ENCODE peak calls at places on chromosome 16, in four cellular contexts. V is transverse colon, C is H1, T is testis. L is an unnamed sample.

GRCh38 chr16:29667755-29668154 is 4.7 kb downstream of the SPN start:
- DNase-seq in V (no peak), C (no peak), T (no peak), L (no peak)

GRCh38 chr16:53235851-53236250 is 181.1 kb downstream of the CHD9 start:
- DNase-seq in V (no peak), C (no peak), T (no peak), L (no peak)

GRCh38 chr16:87226926-87227650 is 90.1 kb downstream of the C16orf95 start:
- DNase-seq in V (no peak), C (no peak), T (peak; percentile 16), L (no peak)

GRCh38 chr16:46845952-46846351 is 15.0 kb upstream of the C16orf87 start:
- DNase-seq in V (no peak), C (no peak), T (no peak), L (no peak)

GRCh38 chr16:4984174-4985000 is 26.3 kb downstream of the SEC14L5 start:
- DNase-seq in V (no peak), C (no peak), T (no peak), L (no peak)

GRCh38 chr16:23114131-23114904 is 34.9 kb downstream of the USP31 start:
- DNase-seq in V (no peak), C (no peak), T (no peak), L (no peak)

GRCh38 chr16:21265104-21265825 is 12.8 kb downstream of the CRYM start:
- DNase-seq in V (no peak), C (no peak), T (no peak), L (no peak)

GRCh38 chr16:46765050-46765449 is 16.9 kb upstream of the MYLK3 start:
- DNase-seq in V (no peak), C (no peak), T (no peak), L (no peak)

GRCh38 chr16:85944572-85945423 is 45.8 kb downstream of the IRF8 start:
- DNase-seq in V (no peak), C (no peak), T (no peak), L (no peak)

GRCh38 chr16:4392382-4393242 is 21.0 kb downstream of the VASN start:
- DNase-seq in V (no peak), C (peak; percentile 89), T (no peak), L (no peak)

GRCh38 chr16:65002265-65002664 is 119.6 kb downstream of the CDH11 start:
- DNase-seq in V (no peak), C (no peak), T (no peak), L (no peak)

GRCh38 chr16:72989203-72989991 is 58.5 kb downstream of the ZFHX3 start:
- DNase-seq in V (no peak), C (no peak), T (peak; percentile 34), L (no peak)

DNA sequence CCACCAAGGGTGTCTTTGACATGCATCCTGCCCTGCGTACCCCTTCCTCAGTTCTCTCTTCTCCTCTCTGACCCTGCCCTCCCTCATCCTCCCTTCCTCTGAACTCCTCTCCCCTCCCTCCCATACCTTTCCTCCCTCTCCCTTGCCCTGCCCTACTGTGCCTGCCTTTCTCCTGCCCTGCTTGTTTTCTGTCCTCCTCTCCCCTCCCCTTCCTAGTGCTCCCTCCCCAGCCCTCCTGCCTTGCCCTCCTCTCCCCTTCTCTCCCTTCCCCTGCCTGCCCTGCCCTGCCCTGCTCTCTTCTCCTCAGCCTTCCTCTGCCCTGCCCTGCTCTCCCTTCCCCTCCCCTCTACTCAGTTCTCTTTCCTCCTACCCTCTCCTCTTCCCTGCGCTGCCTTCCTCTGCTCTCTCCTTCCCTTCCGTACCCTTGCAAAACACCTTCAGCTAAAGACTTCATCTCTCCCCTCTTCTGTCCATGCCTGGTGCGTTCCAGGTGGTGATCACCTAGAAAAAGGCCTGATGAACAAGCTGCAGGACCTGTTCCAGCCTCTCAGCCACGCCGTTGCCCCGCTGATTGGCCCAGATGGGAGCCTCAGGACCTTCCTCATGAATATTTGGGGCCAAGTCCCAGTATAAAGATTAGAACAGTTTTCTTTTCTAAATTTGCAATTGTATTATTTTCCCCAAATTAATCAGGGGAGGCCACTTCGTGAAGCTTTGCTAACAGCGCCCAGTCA is 290.5 kb downstream of the CPPED1 start:
- DNase-seq in V (no peak), C (no peak), T (no peak), L (no peak)
- TF ChIP-seq CTCF in V (no peak), C (no peak), T (no peak), L (no peak)

DNA sequence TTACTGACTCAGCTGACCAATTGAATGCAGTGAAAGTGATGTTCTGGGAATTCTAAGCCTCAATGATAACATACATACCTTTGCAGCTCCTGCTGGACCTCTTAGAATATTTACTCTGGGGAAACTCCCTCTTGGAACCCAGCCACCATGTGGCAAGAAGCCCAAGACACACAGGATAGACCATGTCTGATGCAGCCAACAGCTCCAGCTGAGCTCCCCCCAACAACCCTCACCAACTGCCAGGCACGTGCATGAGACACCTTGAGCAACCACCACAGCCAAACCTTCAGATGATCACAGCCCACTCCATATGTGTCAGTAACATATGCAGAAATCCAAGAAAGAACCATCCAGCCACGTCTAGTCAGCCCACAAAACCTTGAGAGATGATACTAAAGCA is 53.0 kb downstream of the XYLT1 start:
- DNase-seq in V (peak; percentile 21), C (no peak), T (no peak), L (no peak)
- H3K27ac ChIP-seq in V (no peak overlapping the region), C (no peak overlapping the region), T (no peak overlapping the region), L (peak overlapping the region; percentile 66)

GRCh38 chr16:15856217-15856616 is 611 bp downstream of the MYH11 start:
- DNase-seq in V (no peak), C (no peak), T (no peak), L (no peak)

GRCh38 chr16:15858921-15859668 is 2.3 kb upstream of the MYH11 start:
- DNase-seq in V (no peak), C (no peak), T (no peak), L (no peak)

GRCh38 chr16:15857779-15858560 is 1.1 kb upstream of the MYH11 start:
- DNase-seq in V (peak; percentile 49), C (peak; percentile 73), T (peak; percentile 26), L (no peak)

GRCh38 chr16:15855704-15856003 is 1.2 kb downstream of the MYH11 start:
- DNase-seq in V (no peak), C (no peak), T (no peak), L (no peak)

DNA sequence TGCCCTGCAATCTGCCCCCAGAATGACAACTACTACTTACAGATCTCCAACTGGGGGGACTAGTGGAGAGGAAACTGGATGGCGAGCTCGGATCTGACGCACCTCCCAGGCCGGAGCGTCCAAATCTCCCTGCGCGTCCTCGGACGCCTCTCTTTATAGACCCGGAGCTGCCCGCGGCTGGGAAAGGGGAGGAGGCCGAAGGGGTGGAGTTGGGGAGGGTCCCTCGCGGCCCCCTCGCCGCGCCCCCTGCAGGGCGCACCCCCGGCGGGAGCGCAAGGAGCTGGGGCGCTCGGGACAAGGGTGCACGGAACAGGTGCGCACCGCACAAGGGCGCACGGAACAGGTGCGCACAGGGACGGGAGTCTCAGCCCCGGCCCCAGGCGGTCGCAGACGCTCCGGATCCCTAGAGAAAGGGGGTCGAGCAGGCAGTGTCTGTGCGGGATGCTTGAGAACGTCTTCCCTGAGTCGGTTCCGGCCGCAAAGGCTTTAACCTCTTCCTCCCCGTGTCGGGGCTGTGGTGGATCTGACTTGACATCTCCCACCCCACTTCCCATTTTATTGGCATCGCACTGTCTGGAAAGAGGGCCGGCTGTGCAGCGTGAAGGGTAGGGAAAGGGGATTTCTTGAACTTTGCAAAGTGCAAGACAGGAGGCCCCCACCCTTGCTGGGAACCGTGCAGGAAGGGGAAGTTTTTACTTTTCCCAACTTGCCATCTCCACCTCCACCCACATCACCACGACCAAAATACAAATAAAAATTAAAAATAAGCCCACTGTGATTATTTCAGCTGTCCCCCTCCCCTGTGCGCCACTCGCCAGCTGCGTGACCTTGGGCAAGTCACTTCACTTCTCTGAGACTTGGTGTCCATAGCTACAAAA is at the start of gene MYH11:
- DNase-seq in V (peak; percentile 31), C (peak; percentile 72), T (peak; percentile 33), L (no peak)
- TF ChIP-seq POLR2A in V (peak; percentile 79), C (no peak), T (no peak), L (no peak)

DNA sequence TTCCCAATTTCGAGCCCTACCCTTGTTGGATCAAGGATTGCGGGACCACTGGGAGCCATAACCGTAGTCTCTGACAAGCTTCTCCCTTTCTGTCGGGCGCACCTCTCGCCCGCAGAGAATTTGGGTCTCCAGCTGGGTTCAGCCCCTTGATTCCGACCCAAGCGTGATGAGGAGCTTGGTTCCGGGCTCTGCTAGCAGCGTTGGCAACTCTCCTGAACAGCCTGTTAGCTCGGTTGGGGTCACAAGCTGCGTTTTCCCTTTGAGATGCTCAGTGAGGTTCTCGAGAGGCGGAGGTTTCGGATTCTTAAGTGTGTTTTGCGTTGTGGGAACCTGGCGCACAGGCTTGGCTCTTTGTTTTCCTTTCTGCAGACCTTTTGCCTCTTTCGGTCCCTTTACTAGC is 667 bp downstream of the ATXN1L start:
- DNase-seq in V (peak; percentile 20), C (peak; percentile 49), T (peak; percentile 20), L (no peak)
- TF ChIP-seq CTCF in V (no peak), C (no peak), T (no peak), L (no peak)

GRCh38 chr16:14129502-14129901 is 58.4 kb downstream of the MRTFB start:
- DNase-seq in V (no peak), C (no peak), T (no peak), L (no peak)

GRCh38 chr16:14131774-14132695 is 60.9 kb downstream of the MRTFB start:
- DNase-seq in V (no peak), C (no peak), T (no peak), L (no peak)

GRCh38 chr16:14135704-14136103 is 64.6 kb downstream of the MRTFB start:
- DNase-seq in V (no peak), C (no peak), T (no peak), L (no peak)

GRCh38 chr16:14133907-14134306 is 62.8 kb downstream of the MRTFB start:
- DNase-seq in V (no peak), C (no peak), T (no peak), L (no peak)

DNA sequence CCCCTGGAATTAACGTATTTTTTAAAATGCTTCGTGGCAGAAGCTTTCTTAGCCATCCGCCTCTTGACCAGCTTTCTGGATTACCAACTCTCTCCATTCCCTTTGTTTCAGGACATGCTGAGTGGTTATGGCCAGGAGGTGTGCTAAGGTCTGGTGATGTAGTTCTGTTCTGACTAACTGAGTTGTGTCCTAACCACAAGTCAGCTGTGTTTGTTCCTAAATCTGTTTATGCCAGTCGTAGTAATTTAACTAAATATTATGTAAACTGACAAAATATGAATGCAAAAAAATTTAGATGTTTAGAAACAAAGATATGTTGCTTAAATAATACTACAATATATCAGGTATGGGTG is 61.6 kb downstream of the MRTFB start:
- DNase-seq in V (no peak), C (no peak), T (no peak), L (no peak)
- H3K27ac ChIP-seq in V (no peak overlapping the region), C (no peak overlapping the region), T (no peak overlapping the region), L (no peak overlapping the region)

GRCh38 chr16:1533443-1533951 is at the start of gene TMEM204:
- DNase-seq in V (peak; percentile 59), C (no peak), T (peak; percentile 65), L (no peak)
- TF ChIP-seq POLR2A in V (peak; percentile 68), C (no peak), T (no peak), L (no peak)

L was measured in vagina.